ENCODE peak calls at places on chromosomes 11 and 22, in seven cellular contexts. W, B, S, V, P, J and C are unnamed samples.

GRCh38 chr11:114042234-114042633 is 17.3 kb upstream of the ZBTB16 start:
- DNase-seq in S (no peak), V (no peak), P (no peak), W (no peak), J (no peak), B (no peak), C (no peak)

GRCh38 chr11:44011797-44012196 is 36.0 kb upstream of the ACCSL start:
- DNase-seq in V (no peak), P (no peak), B (peak), W (peak), J (no peak), S (no peak), C (peak)

GRCh38 chr11:106461839-106462545 is 384.5 kb downstream of the AASDHPPT start:
- DNase-seq in B (no peak), J (no peak), P (no peak), V (no peak), S (no peak), W (no peak), C (no peak)

GRCh38 chr11:115848614-115849013 is 344.4 kb upstream of the CADM1 start:
- DNase-seq in W (no peak), P (no peak), J (no peak), V (no peak), B (peak), S (no peak), C (no peak)

GRCh38 chr11:125494987-125495725 is 909 bp downstream of the FEZ1 start:
- DNase-seq in V (no peak), P (peak), S (peak), W (peak), B (peak), J (no peak), C (peak)

GRCh38 chr11:134386945-134387344 is 25.1 kb downstream of the B3GAT1 start:
- DNase-seq in S (no peak), V (peak), P (no peak), B (no peak), W (no peak), J (no peak), C (no peak)

GRCh38 chr11:57316017-57316416 is 8.7 kb downstream of the TNKS1BP1 start:
- DNase-seq in B (no peak), S (peak), P (no peak), J (no peak), W (no peak), V (no peak), C (no peak)

GRCh38 chr11:64841592-64842365 is 2.7 kb downstream of the CDC42BPG start:
- DNase-seq in P (no peak), J (no peak), W (no peak), B (peak), S (no peak), V (no peak), C (no peak)

GRCh38 chr11:129143335-129143734 is 48.8 kb downstream of the ARHGAP32 start:
- DNase-seq in W (peak), P (peak), B (peak), V (peak), J (peak), S (peak), C (peak)

GRCh38 chr11:58923300-58923788 is 15.9 kb upstream of the GLYATL1 start:
- DNase-seq in V (peak), W (peak), S (no peak), B (peak), J (no peak), P (no peak), C (peak)

GRCh38 chr22:31247726-31248125 is 35.6 kb downstream of the LIMK2 start:
- DNase-seq in W (no peak), P (no peak), J (no peak), B (no peak), V (no peak), S (no peak), C (no peak)

GRCh38 chr11:16911658-16912057 is 102.6 kb downstream of the PLEKHA7 start:
- DNase-seq in W (no peak), V (no peak), B (no peak), S (no peak), J (no peak), P (no peak), C (no peak)

GRCh38 chr22:32880906-32881596 is 79.5 kb downstream of the TIMP3 start:
- DNase-seq in B (peak), W (no peak), V (peak), J (peak), P (peak), S (peak), C (peak)

GRCh38 chr11:36381005-36381350 is 84.9 kb downstream of the PRR5L start:
- DNase-seq in J (no peak), W (no peak), S (no peak), P (no peak), B (no peak), V (no peak), C (no peak)

GRCh38 chr22:36280379-36280778 is 27.4 kb downstream of the APOL1 start:
- DNase-seq in V (no peak), J (no peak), P (peak), B (no peak), S (no peak), W (no peak), C (no peak)

GRCh38 chr11:82004537-82005213 is 729.0 kb downstream of the FAM181B start:
- DNase-seq in P (no peak), B (peak), S (no peak), J (no peak), W (no peak), V (no peak), C (no peak)

GRCh38 chr11:23097906-23098305 is 237.6 kb upstream of the CCDC179 start:
- DNase-seq in V (no peak), S (no peak), J (no peak), W (no peak), P (no peak), B (no peak), C (no peak)

GRCh38 chr22:22685586-22685985 is 41.2 kb downstream of the GGTLC2 start:
- DNase-seq in P (no peak), V (no peak), W (no peak), J (no peak), B (no peak), S (no peak), C (no peak)

GRCh38 chr11:12216542-12217422 is 106.4 kb downstream of the MICAL2 start:
- DNase-seq in B (no peak), V (no peak), S (no peak), W (no peak), P (no peak), J (peak), C (no peak)

GRCh38 chr22:27620367-27621154 is 181.0 kb downstream of the MN1 start:
- DNase-seq in V (no peak), W (no peak), B (peak), P (no peak), S (no peak), J (no peak), C (no peak)

GRCh38 chr11:22479133-22479690 is 141.0 kb downstream of the SLC17A6 start:
- DNase-seq in P (no peak), W (peak), V (no peak), S (no peak), J (no peak), B (no peak), C (no peak)

GRCh38 chr22:27989758-27990450 is 70.8 kb upstream of the PITPNB start:
- DNase-seq in W (no peak), S (no peak), J (peak), V (no peak), B (no peak), P (no peak), C (no peak)

GRCh38 chr11:57072640-57073039 is 83.9 kb downstream of the OR5AK2 start:
- DNase-seq in J (no peak), W (peak), V (no peak), S (no peak), P (no peak), B (peak), C (no peak)

GRCh38 chr11:70503201-70503877 is 105.0 kb downstream of the CTTN start:
- DNase-seq in P (peak), B (no peak), J (no peak), S (peak), V (no peak), W (no peak), C (no peak)

GRCh38 chr11:35558468-35558867 is 33.1 kb upstream of the PAMR1 start:
- DNase-seq in S (no peak), J (no peak), B (peak), W (peak), P (no peak), V (no peak), C (no peak)

GRCh38 chr11:130525307-130525706 is 76.9 kb downstream of the ADAMTS15 start:
- DNase-seq in S (no peak), B (no peak), W (no peak), P (no peak), V (no peak), J (no peak), C (no peak)

GRCh38 chr11:19275496-19275895 is 34.8 kb upstream of the E2F8 start:
- DNase-seq in V (peak), S (no peak), J (no peak), W (no peak), B (peak), P (no peak), C (no peak)

GRCh38 chr11:81331073-81331472 is 1402.6 kb downstream of the FAM181B start:
- DNase-seq in V (no peak), B (no peak), S (no peak), W (no peak), P (no peak), J (no peak), C (no peak)

GRCh38 chr11:12274558-12275197 is 102.7 kb upstream of the PARVA start:
- DNase-seq in B (peak), W (no peak), V (no peak), J (no peak), S (no peak), P (peak), C (no peak)

GRCh38 chr11:71253794-71254193 is 1.4 kb upstream of the SHANK2 start:
- DNase-seq in P (no peak), W (no peak), V (no peak), B (no peak), J (no peak), S (no peak), C (no peak)

GRCh38 chr11:39786281-39786680 is 1673.2 kb downstream of the LRRC4C start:
- DNase-seq in P (no peak), W (no peak), V (no peak), B (no peak), S (no peak), J (no peak), C (no peak)